ENCODE peak calls at places on chromosome 7, in five cellular contexts. T is amygdala, E is fibroblast of mammary gland, A is nucleus accumbens, S is ELF-1. M is an unnamed sample.

GRCh38 chr7:41039386-41040315 is 663.2 kb downstream of the INHBA start:
- DNase-seq in T (no peak), E (peak), A (no peak), S (no peak), M (no peak)

GRCh38 chr7:80900583-80901576 is 18.0 kb downstream of the SEMA3C start:
- DNase-seq in T (no peak), E (peak), A (no peak), S (no peak), M (no peak)

GRCh38 chr7:138784692-138785091 is 13.1 kb upstream of the TMEM213 start:
- DNase-seq in T (no peak), E (no peak), A (no peak), S (no peak), M (no peak)

GRCh38 chr7:3915337-3915865 is 614.3 kb downstream of the SDK1 start:
- DNase-seq in T (no peak), E (no peak), A (no peak), S (no peak), M (no peak)

GRCh38 chr7:2687338-2687869 is 598 bp upstream of the AMZ1 start:
- DNase-seq in T (no peak), E (peak), A (no peak), S (no peak), M (no peak)

GRCh38 chr7:82294258-82294855 is 149.2 kb downstream of the CACNA2D1 start:
- DNase-seq in T (no peak), E (peak), A (no peak), S (no peak), M (no peak)

GRCh38 chr7:81983421-81983820 is 213.6 kb upstream of the HGF start:
- DNase-seq in T (no peak), E (no peak), A (no peak), S (no peak), M (no peak)

GRCh38 chr7:118057404-118057803 is 126.6 kb upstream of the LSM8 start:
- DNase-seq in T (no peak), E (no peak), A (no peak), S (no peak), M (no peak)

GRCh38 chr7:157306836-157307533 is 29.8 kb upstream of the DNAJB6 start:
- DNase-seq in T (no peak), E (no peak), A (no peak), S (peak), M (no peak)

GRCh38 chr7:151888716-151889115 is 11.8 kb upstream of the PRKAG2 start:
- DNase-seq in T (no peak), E (no peak), A (no peak), S (no peak), M (no peak)

GRCh38 chr7:156380261-156380660 is 260.3 kb upstream of the RNF32 start:
- DNase-seq in T (no peak), E (no peak), A (no peak), S (no peak), M (no peak)

GRCh38 chr7:155315977-155316376 is 18.3 kb downstream of the INSIG1 start:
- DNase-seq in T (no peak), E (no peak), A (no peak), S (no peak), M (no peak)

GRCh38 chr7:111190804-111191203 is 99.9 kb downstream of the LRRN3 start:
- DNase-seq in T (no peak), E (no peak), A (no peak), S (no peak), M (no peak)

GRCh38 chr7:65441010-65441409 is 67.4 kb downstream of the ZNF92 start:
- DNase-seq in T (no peak), E (peak), A (no peak), S (no peak), M (no peak)

GRCh38 chr7:74234549-74234948 is 19.6 kb downstream of the RFC2 start:
- DNase-seq in T (no peak), E (no peak), A (no peak), S (no peak), M (no peak)

GRCh38 chr7:117445206-117445605 is 17.9 kb upstream of the ASZ1 start:
- DNase-seq in T (no peak), E (peak), A (no peak), S (no peak), M (no peak)

GRCh38 chr7:40918701-40919271 is 784.0 kb downstream of the SUGCT start:
- DNase-seq in T (no peak), E (peak), A (no peak), S (no peak), M (no peak)

GRCh38 chr7:49597805-49598204 is 175.6 kb upstream of the VWC2 start:
- DNase-seq in T (no peak), E (no peak), A (no peak), S (no peak), M (no peak)

GRCh38 chr7:102044984-102045673 is 227.7 kb downstream of the CUX1 start:
- DNase-seq in T (peak), E (peak), A (peak), S (no peak), M (peak)

GRCh38 chr7:148979827-148980226 is 48.5 kb downstream of the PDIA4 start:
- DNase-seq in T (no peak), E (no peak), A (no peak), S (no peak), M (no peak)

GRCh38 chr7:50562126-50562525 is 3.1 kb downstream of the DDC start:
- DNase-seq in T (no peak), E (no peak), A (no peak), S (no peak), M (peak)

GRCh38 chr7:11529382-11529781 is 302.6 kb downstream of the THSD7A start:
- DNase-seq in T (no peak), E (no peak), A (no peak), S (no peak), M (no peak)

GRCh38 chr7:92851732-92852131 is 15.4 kb upstream of the CDK6 start:
- DNase-seq in T (no peak), E (no peak), A (no peak), S (no peak), M (no peak)

GRCh38 chr7:105796365-105796764 is 80.0 kb downstream of the ATXN7L1 start:
- DNase-seq in T (no peak), E (peak), A (no peak), S (no peak), M (no peak)

GRCh38 chr7:98163704-98164478 is 47.3 kb upstream of the BHLHA15 start:
- DNase-seq in T (no peak), E (no peak), A (no peak), S (no peak), M (no peak)

GRCh38 chr7:130180571-130180971 is 24.6 kb downstream of the TMEM209 start:
- DNase-seq in T (no peak), E (peak), A (no peak), S (no peak), M (no peak)